ENCODE peak calls at places on chromosomes 16 and 17, in four cellular contexts. H is AG10803, E is cardiac muscle cell, I is mucosa of descending colon. M is an unnamed sample.

GRCh38 chr17:81018044-81018802 is 16.7 kb upstream of the BAIAP2 start:
- DNase-seq in H (peak; percentile 52), E (peak; percentile 62), I (peak; percentile 57), M (no peak)

GRCh38 chr17:75695830-75696271 is 25.4 kb upstream of the ITGB4 start:
- DNase-seq in H (peak; percentile 49), E (no peak), I (peak; percentile 81), M (no peak)

GRCh38 chr17:49995055-49995738 is at the start of gene DLX3:
- DNase-seq in H (peak; percentile 63), E (peak; percentile 80), I (peak; percentile 65), M (peak; percentile 76)

GRCh38 chr16:17396762-17397498 is 73.8 kb downstream of the XYLT1 start:
- DNase-seq in H (peak; percentile 35), E (peak; percentile 89), I (no peak), M (no peak)

GRCh38 chr16:5398203-5398602 is 300.6 kb upstream of the EEF2KMT start:
- DNase-seq in H (no peak), E (no peak), I (no peak), M (no peak)

GRCh38 chr17:20066253-20066652 is 57.1 kb downstream of the SPECC1 start:
- DNase-seq in H (peak; percentile 92), E (peak; percentile 90), I (no peak), M (no peak)

GRCh38 chr16:75599452-75600277 is 23.4 kb downstream of the ADAT1 start:
- DNase-seq in H (peak; percentile 9), E (no peak), I (no peak), M (no peak)

GRCh38 chr17:3539881-3540540 is 17.6 kb downstream of the TRPV3 start:
- DNase-seq in H (no peak), E (no peak), I (peak; percentile 8), M (no peak)

GRCh38 chr16:31214705-31215286 is 877 bp downstream of the TRIM72 start:
- DNase-seq in H (no peak), E (no peak), I (no peak), M (no peak)

GRCh38 chr17:81550830-81551457 is 1.2 kb downstream of the FAAP100 start:
- DNase-seq in H (no peak), E (no peak), I (peak; percentile 57), M (no peak)

GRCh38 chr17:40356906-40357861 is 7.4 kb downstream of the GJD3 start:
- DNase-seq in H (no peak), E (no peak), I (peak; percentile 53), M (no peak)

GRCh38 chr17:33688771-33689170 is 395.7 kb upstream of the ASIC2 start:
- DNase-seq in H (no peak), E (no peak), I (no peak), M (no peak)

GRCh38 chr17:81233811-81234505 is 4.9 kb downstream of the TEPSIN start:
- DNase-seq in H (no peak), E (no peak), I (peak; percentile 47), M (no peak)

GRCh38 chr16:54677551-54677950 is 253.1 kb upstream of the IRX5 start:
- DNase-seq in H (no peak), E (no peak), I (no peak), M (no peak)

GRCh38 chr17:83179378-83179777 is 100.0 kb downstream of the METRNL start:
- DNase-seq in H (no peak), E (no peak), I (peak; percentile 26), M (no peak)

GRCh38 chr16:50742521-50743150 is 750 bp downstream of the CYLD start:
- DNase-seq in H (peak; percentile 60), E (peak; percentile 31), I (no peak), M (no peak)

GRCh38 chr17:17710728-17711541 is 29.7 kb downstream of the RAI1 start:
- DNase-seq in H (peak; percentile 81), E (peak; percentile 88), I (peak; percentile 88), M (no peak)

GRCh38 chr17:50944054-50944901 is 78.1 kb upstream of the TOB1 start:
- DNase-seq in H (peak; percentile 53), E (peak; percentile 49), I (peak; percentile 96), M (peak; percentile 72)

GRCh38 chr17:37360632-37361031 is 15.2 kb upstream of the C17orf78 start:
- DNase-seq in H (peak; percentile 6), E (peak; percentile 55), I (no peak), M (no peak)

GRCh38 chr16:62882552-62883221 is 846.4 kb upstream of the CDH8 start:
- DNase-seq in H (no peak), E (no peak), I (no peak), M (no peak)

GRCh38 chr16:405548-406506 is 4.1 kb downstream of the DECR2 start:
- DNase-seq in H (no peak), E (no peak), I (no peak), M (no peak)

GRCh38 chr17:1783271-1783670 is 21.4 kb downstream of the SERPINF1 start:
- DNase-seq in H (peak; percentile 25), E (peak; percentile 43), I (peak; percentile 72), M (no peak)

GRCh38 chr16:77722315-77723107 is at the start of gene NUDT7:
- DNase-seq in H (peak; percentile 95), E (peak; percentile 98), I (peak; percentile 99), M (peak; percentile 99)
- TF ChIP-seq CTCF in H (peak; percentile 18), E (peak; percentile 18), I (no peak), M (no peak)

GRCh38 chr16:27641260-27641659 is 91.3 kb downstream of the KATNIP start:
- DNase-seq in H (no peak), E (no peak), I (no peak), M (no peak)
- TF ChIP-seq CTCF in H (no peak), E (no peak), I (no peak), M (no peak)

GRCh38 chr16:29816694-29817441 is 916 bp downstream of the PAGR1 start:
- DNase-seq in H (peak; percentile 60), E (peak; percentile 78), I (peak; percentile 85), M (peak; percentile 42)
- TF ChIP-seq CTCF in H (no peak), E (no peak), I (no peak), M (peak; percentile 16)

DNA sequence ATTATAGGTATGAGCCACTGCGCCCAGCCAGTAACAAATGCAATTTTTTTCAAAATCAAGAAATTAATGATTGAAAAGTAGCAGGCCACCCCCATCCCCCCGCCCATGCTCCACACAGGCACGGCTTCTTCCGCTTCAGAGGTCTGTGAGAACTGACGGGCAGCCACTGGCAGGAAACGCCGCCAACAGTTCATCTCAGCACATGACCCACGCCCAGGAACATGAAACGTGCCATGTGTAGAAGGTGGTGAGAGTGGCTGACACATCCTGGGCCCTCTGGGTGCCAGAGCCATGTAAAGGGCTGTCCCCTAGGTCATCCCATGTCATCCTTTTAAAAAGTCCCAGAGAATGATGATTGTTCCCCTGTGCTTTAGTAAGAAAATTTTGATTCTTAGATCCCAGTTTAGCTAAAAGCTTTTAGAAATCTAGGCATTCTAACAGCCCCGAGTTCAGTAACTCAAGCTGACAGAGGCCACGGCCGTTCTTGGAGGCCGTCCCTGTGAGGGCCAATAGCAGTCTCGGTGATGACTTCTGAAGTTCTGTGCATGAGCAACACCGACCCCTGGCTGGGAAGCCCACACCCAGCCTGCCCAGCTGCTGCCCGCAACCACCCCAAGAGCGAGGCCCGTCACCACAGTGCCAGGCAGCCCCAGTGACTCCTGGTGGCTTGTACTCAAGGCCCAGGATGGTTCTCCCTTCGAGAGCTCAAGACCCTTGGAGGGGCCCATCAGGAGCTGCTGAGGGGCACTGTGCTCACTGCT is 52.1 kb downstream of the KLHDC4 start:
- DNase-seq in H (no peak), E (no peak), I (no peak), M (no peak)
- TF ChIP-seq CTCF in H (no peak), E (no peak), I (no peak), M (no peak)

DNA sequence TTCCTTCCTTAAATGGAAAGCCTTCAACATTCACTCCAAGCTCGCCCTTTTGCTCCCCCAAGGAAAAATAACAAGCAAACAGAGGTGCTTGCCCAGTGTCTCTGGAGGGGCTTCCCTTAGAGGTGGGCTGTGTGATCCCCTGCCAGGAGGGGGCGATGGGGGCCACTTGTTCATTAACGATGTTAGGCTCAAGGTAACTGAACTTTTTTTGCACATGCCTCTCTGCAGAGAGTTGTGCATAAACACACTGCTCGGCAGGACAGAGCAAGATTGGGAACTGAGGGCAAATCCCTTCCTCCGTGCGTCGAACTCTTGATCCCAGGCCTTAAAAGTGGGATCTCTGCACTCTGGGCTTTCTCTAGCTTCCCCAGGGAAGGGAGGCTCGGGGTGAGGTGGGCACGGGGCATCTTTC is 15.5 kb upstream of the NAGLU start:
- DNase-seq in H (no peak), E (no peak), I (no peak), M (peak; percentile 27)
- TF ChIP-seq CTCF in H (peak; percentile 30), E (peak; percentile 29), I (no peak), M (peak; percentile 46)

GRCh38 chr16:88662843-88663606 is at the start of gene MVD:
- DNase-seq in H (peak; percentile 97), E (peak; percentile 99), I (peak; percentile 99), M (peak; percentile 90)
- TF ChIP-seq CTCF in H (no peak), E (no peak), I (no peak), M (no peak)

GRCh38 chr16:10031473-10031872 is 150.8 kb downstream of the GRIN2A start:
- DNase-seq in H (peak; percentile 13), E (no peak), I (no peak), M (no peak)
- TF ChIP-seq CTCF in H (peak; percentile 69), E (no peak), I (no peak), M (no peak)

DNA sequence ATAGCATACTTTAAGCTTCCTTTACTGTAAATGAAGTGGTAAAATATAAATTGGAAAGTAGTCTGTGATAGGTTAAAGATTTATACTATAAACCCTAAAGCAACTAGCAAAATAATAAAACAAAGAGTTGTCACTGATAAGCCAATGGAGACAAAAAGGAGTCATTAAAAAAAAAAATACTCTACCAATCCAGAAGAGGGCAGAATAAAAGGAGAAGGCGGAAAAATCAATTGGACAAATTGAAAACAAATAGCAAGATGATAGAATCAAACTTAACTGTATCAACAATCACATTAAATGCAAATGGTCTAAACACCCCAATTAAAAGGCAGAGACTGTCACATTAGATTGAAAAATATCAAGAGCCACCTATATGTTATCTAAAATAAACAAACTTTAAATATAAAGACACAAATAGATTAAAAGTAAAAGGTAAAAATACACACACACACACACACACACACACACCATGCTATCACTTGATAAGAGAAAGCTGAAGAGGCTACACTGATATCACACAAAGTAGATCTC is 71.8 kb downstream of the CACNG1 start:
- DNase-seq in H (no peak), E (no peak), I (no peak), M (no peak)
- TF ChIP-seq CTCF in H (no peak), E (no peak), I (no peak), M (peak; percentile 25)

GRCh38 chr16:67516296-67517177 is 12.1 kb upstream of the RIPOR1 start:
- DNase-seq in H (peak; percentile 57), E (peak; percentile 50), I (no peak), M (no peak)
- TF ChIP-seq CTCF in H (no peak), E (no peak), I (no peak), M (no peak)

GRCh38 chr16:10556240-10556639 is 24.2 kb downstream of the EMP2 start:
- DNase-seq in H (no peak), E (no peak), I (no peak), M (no peak)

GRCh38 chr16:10554569-10554968 is 25.8 kb downstream of the EMP2 start:
- DNase-seq in H (no peak), E (no peak), I (no peak), M (no peak)

GRCh38 chr16:10558746-10559641 is 21.4 kb downstream of the EMP2 start:
- DNase-seq in H (peak; percentile 77), E (peak; percentile 73), I (peak; percentile 66), M (no peak)

GRCh38 chr16:10558305-10558704 is 22.1 kb downstream of the EMP2 start:
- DNase-seq in H (peak; percentile 15), E (no peak), I (no peak), M (no peak)

GRCh38 chr16:10557750-10558149 is 22.6 kb downstream of the EMP2 start:
- DNase-seq in H (no peak), E (no peak), I (no peak), M (no peak)
- TF ChIP-seq CTCF in H (no peak), E (no peak), I (no peak), M (no peak)